ENCODE peak calls at places on chromosome 16, in five cellular contexts. One of them, this sample, is unnamed. For H3K4me1, the result is how much of the 10 kb centered on the place peaks cover.

GRCh38 chr16:11410382-11411058 is 65.3 kb downstream of the RMI2 start:
- DNase-seq in heart left ventricle: no peak
- DNase-seq in left ventricle myocardium inferior: no peak
- DNase-seq in cardiac muscle cell: no peak
- DNase-seq in psoas muscle: no peak
- DNase-seq in this sample: no peak

GRCh38 chr16:17160285-17160854 is 310.4 kb downstream of the XYLT1 start:
- DNase-seq in heart left ventricle: no peak
- DNase-seq in left ventricle myocardium inferior: no peak
- DNase-seq in cardiac muscle cell: no peak
- DNase-seq in psoas muscle: no peak
- DNase-seq in this sample: no peak

GRCh38 chr16:70661918-70662641 is 15.7 kb downstream of the IL34 start:
- DNase-seq in heart left ventricle: no peak
- DNase-seq in left ventricle myocardium inferior: no peak
- DNase-seq in cardiac muscle cell: no peak
- DNase-seq in psoas muscle: no peak
- DNase-seq in this sample: no peak

GRCh38 chr16:85715169-85716015 is 26.6 kb upstream of the GINS2 start:
- DNase-seq in heart left ventricle: no peak
- DNase-seq in left ventricle myocardium inferior: no peak
- DNase-seq in cardiac muscle cell: peak
- DNase-seq in psoas muscle: no peak
- DNase-seq in this sample: no peak

GRCh38 chr16:12569061-12569460 is 234.6 kb downstream of the CPPED1 start:
- DNase-seq in heart left ventricle: no peak
- DNase-seq in left ventricle myocardium inferior: no peak
- DNase-seq in cardiac muscle cell: no peak
- DNase-seq in psoas muscle: no peak
- DNase-seq in this sample: no peak

GRCh38 chr16:51755039-51755501 is 604.0 kb upstream of the SALL1 start:
- DNase-seq in heart left ventricle: no peak
- DNase-seq in left ventricle myocardium inferior: no peak
- DNase-seq in cardiac muscle cell: peak
- DNase-seq in psoas muscle: no peak
- DNase-seq in this sample: no peak

GRCh38 chr16:30104492-30104891 is 8.5 kb upstream of the YPEL3 start:
- DNase-seq in heart left ventricle: no peak
- DNase-seq in left ventricle myocardium inferior: no peak
- DNase-seq in cardiac muscle cell: no peak
- DNase-seq in psoas muscle: no peak
- DNase-seq in this sample: no peak

GRCh38 chr16:19912445-19913305 is 28.0 kb upstream of the GPRC5B start:
- DNase-seq in heart left ventricle: no peak
- DNase-seq in left ventricle myocardium inferior: no peak
- DNase-seq in cardiac muscle cell: no peak
- DNase-seq in psoas muscle: no peak
- DNase-seq in this sample: no peak

GRCh38 chr16:75257886-75258806 is 6.7 kb upstream of the BCAR1 start:
- DNase-seq in heart left ventricle: no peak
- DNase-seq in left ventricle myocardium inferior: no peak
- DNase-seq in cardiac muscle cell: no peak
- DNase-seq in psoas muscle: peak
- DNase-seq in this sample: no peak

GRCh38 chr16:84928679-84929420 is 82.5 kb downstream of the ZDHHC7 start:
- DNase-seq in heart left ventricle: peak
- DNase-seq in left ventricle myocardium inferior: peak
- DNase-seq in cardiac muscle cell: no peak
- DNase-seq in psoas muscle: peak
- DNase-seq in this sample: no peak

GRCh38 chr16:57061084-57061905 is 31.1 kb upstream of the CPNE2 start:
- DNase-seq in heart left ventricle: peak
- DNase-seq in left ventricle myocardium inferior: peak
- DNase-seq in cardiac muscle cell: no peak
- DNase-seq in psoas muscle: peak
- DNase-seq in this sample: no peak

GRCh38 chr16:27403601-27403992 is 1.6 kb downstream of the IL21R start:
- DNase-seq in heart left ventricle: no peak
- DNase-seq in left ventricle myocardium inferior: no peak
- DNase-seq in cardiac muscle cell: no peak
- DNase-seq in psoas muscle: no peak
- DNase-seq in this sample: no peak

GRCh38 chr16:85888405-85889331 is 10.3 kb upstream of the IRF8 start:
- DNase-seq in heart left ventricle: no peak
- DNase-seq in left ventricle myocardium inferior: no peak
- DNase-seq in cardiac muscle cell: no peak
- DNase-seq in psoas muscle: no peak
- DNase-seq in this sample: no peak

GRCh38 chr16:82735176-82735575 is 108.4 kb downstream of the CDH13 start:
- DNase-seq in heart left ventricle: peak
- DNase-seq in left ventricle myocardium inferior: peak
- DNase-seq in cardiac muscle cell: peak
- DNase-seq in psoas muscle: peak
- DNase-seq in this sample: no peak

GRCh38 chr16:46884513-46885293 is 541 bp downstream of the GPT2 start:
- DNase-seq in heart left ventricle: no peak
- DNase-seq in left ventricle myocardium inferior: no peak
- DNase-seq in cardiac muscle cell: peak
- DNase-seq in psoas muscle: no peak
- DNase-seq in this sample: peak

GRCh38 chr16:2814757-2815298 is 2.2 kb upstream of the PRSS21 start:
- DNase-seq in heart left ventricle: no peak
- DNase-seq in left ventricle myocardium inferior: no peak
- DNase-seq in cardiac muscle cell: no peak
- DNase-seq in psoas muscle: no peak
- DNase-seq in this sample: no peak

GRCh38 chr16:9360075-9360474 is 268.6 kb downstream of the HAPSTR1 start:
- DNase-seq in heart left ventricle: no peak
- DNase-seq in left ventricle myocardium inferior: no peak
- DNase-seq in cardiac muscle cell: no peak
- DNase-seq in psoas muscle: no peak
- DNase-seq in this sample: no peak

GRCh38 chr16:31360296-31360695 is 5.3 kb downstream of the ITGAX start:
- DNase-seq in heart left ventricle: no peak
- DNase-seq in left ventricle myocardium inferior: no peak
- DNase-seq in cardiac muscle cell: no peak
- DNase-seq in psoas muscle: no peak
- DNase-seq in this sample: no peak

GRCh38 chr16:4339909-4340308 is 11.2 kb downstream of the PAM16 start:
- DNase-seq in heart left ventricle: no peak
- DNase-seq in left ventricle myocardium inferior: peak
- DNase-seq in cardiac muscle cell: peak
- DNase-seq in psoas muscle: no peak
- DNase-seq in this sample: no peak

GRCh38 chr16:4877298-4877685 is 30.0 kb downstream of the UBN1 start:
- DNase-seq in heart left ventricle: no peak
- DNase-seq in left ventricle myocardium inferior: no peak
- DNase-seq in cardiac muscle cell: no peak
- DNase-seq in psoas muscle: no peak
- DNase-seq in this sample: peak

GRCh38 chr16:89827383-89828198 is 684 bp upstream of the SPIRE2 start:
- DNase-seq in heart left ventricle: peak
- DNase-seq in left ventricle myocardium inferior: peak
- DNase-seq in cardiac muscle cell: peak
- DNase-seq in psoas muscle: peak
- DNase-seq in this sample: peak

GRCh38 chr16:21603920-21604319 is 4.5 kb downstream of the METTL9 start:
- DNase-seq in heart left ventricle: no peak
- DNase-seq in left ventricle myocardium inferior: no peak
- DNase-seq in cardiac muscle cell: peak
- DNase-seq in psoas muscle: no peak
- DNase-seq in this sample: no peak
- H3K4me1 ChIP-seq in heart left ventricle: under half
- H3K4me1 ChIP-seq in left ventricle myocardium inferior: half or more
- H3K4me1 ChIP-seq in cardiac muscle cell: under half
- H3K4me1 ChIP-seq in psoas muscle: half or more
- H3K4me1 ChIP-seq in this sample: under half

DNA sequence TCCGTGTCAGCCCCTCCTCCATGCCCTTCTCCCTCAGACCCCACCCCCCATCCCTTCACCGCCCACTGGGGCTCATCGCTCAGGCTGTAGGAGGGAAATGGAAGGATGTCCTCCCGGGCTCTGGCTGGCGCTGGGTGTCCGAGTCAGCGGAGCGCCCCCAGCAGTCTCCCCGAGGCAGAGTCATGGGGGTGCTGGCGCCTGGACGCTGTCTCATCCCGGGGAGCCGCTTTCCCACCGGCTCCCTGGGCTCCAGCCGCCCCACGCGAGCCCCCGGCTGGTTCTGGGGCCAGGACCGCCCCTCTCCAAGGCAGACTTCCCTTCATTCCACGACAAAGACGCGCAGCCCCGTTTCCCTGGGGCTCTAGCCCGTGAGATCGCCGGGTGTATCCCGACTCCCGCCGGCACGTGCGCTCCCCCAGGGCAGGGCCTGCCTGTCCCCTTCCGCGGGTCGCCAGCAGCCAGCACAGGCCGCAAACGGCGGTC is 398 bp upstream of the ANTKMT start:
- DNase-seq in heart left ventricle: peak
- DNase-seq in left ventricle myocardium inferior: peak
- DNase-seq in cardiac muscle cell: peak
- DNase-seq in psoas muscle: peak
- DNase-seq in this sample: no peak
- TF ChIP-seq CTCF in heart left ventricle: peak
- TF ChIP-seq CTCF in left ventricle myocardium inferior: no peak
- TF ChIP-seq CTCF in cardiac muscle cell: peak
- TF ChIP-seq CTCF in psoas muscle: no peak
- TF ChIP-seq CTCF in this sample: no peak

GRCh38 chr16:72502654-72503005 is 330.7 kb upstream of the PMFBP1 start:
- DNase-seq in heart left ventricle: no peak
- DNase-seq in left ventricle myocardium inferior: no peak
- DNase-seq in cardiac muscle cell: no peak
- DNase-seq in psoas muscle: no peak
- DNase-seq in this sample: no peak

GRCh38 chr16:72500545-72500944 is 328.6 kb upstream of the PMFBP1 start:
- DNase-seq in heart left ventricle: no peak
- DNase-seq in left ventricle myocardium inferior: no peak
- DNase-seq in cardiac muscle cell: no peak
- DNase-seq in psoas muscle: no peak
- DNase-seq in this sample: no peak

GRCh38 chr16:72501739-72502653 is 330.0 kb upstream of the PMFBP1 start:
- DNase-seq in heart left ventricle: peak
- DNase-seq in left ventricle myocardium inferior: peak
- DNase-seq in cardiac muscle cell: peak
- DNase-seq in psoas muscle: peak
- DNase-seq in this sample: peak
- H3K27ac ChIP-seq in heart left ventricle: no peak
- H3K27ac ChIP-seq in left ventricle myocardium inferior: no peak
- H3K27ac ChIP-seq in cardiac muscle cell: no peak
- H3K27ac ChIP-seq in psoas muscle: no peak
- H3K27ac ChIP-seq in this sample: no peak

GRCh38 chr16:1348926-1349325 is 2.8 kb downstream of the TSR3 start:
- DNase-seq in heart left ventricle: no peak
- DNase-seq in left ventricle myocardium inferior: no peak
- DNase-seq in cardiac muscle cell: no peak
- DNase-seq in psoas muscle: no peak
- DNase-seq in this sample: no peak
- H3K4me1 ChIP-seq in heart left ventricle: under half
- H3K4me1 ChIP-seq in left ventricle myocardium inferior: under half
- H3K4me1 ChIP-seq in cardiac muscle cell: under half
- H3K4me1 ChIP-seq in psoas muscle: under half
- H3K4me1 ChIP-seq in this sample: under half

DNA sequence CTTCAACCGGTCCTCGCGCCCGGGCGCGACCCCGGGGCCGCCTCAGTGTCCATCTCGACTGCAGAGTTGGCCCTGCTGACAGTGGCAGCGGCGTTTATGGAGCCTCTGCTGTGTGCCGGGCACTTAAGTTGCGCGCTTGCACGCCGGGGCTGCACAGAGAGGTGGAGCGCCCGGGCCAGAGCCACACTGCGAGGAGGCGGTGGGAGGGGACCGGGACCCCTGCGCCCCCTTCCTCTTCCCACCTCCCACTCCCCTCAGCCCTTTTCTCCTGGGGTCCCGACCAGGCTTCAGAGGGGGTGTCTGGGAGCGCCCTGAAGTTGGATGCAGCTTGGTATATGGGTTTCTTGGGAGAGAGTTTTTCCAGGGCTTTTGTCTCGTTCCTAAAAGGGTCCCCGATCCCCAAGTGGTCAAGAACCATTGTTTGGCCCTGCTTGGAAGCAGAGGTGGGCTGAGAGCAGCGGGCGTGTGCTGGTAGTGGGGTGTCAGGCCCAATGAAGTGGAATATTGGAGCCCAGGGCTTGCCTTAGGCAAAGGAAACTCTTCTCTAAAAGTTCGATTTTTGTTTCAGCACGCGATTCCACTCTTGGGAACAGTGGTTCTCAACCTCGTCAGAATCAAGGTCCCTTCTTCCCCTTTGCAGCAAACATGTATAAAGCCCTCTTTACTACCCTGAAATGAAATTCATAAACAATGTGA is 605 bp downstream of the MRTFB start:
- DNase-seq in heart left ventricle: no peak
- DNase-seq in left ventricle myocardium inferior: no peak
- DNase-seq in cardiac muscle cell: no peak
- DNase-seq in psoas muscle: no peak
- DNase-seq in this sample: no peak
- TF ChIP-seq CTCF in heart left ventricle: no peak
- TF ChIP-seq CTCF in left ventricle myocardium inferior: no peak
- TF ChIP-seq CTCF in cardiac muscle cell: no peak
- TF ChIP-seq CTCF in psoas muscle: no peak
- TF ChIP-seq CTCF in this sample: no peak

GRCh38 chr16:86893513-86893912 is 315.2 kb downstream of the FOXL1 start:
- DNase-seq in heart left ventricle: no peak
- DNase-seq in left ventricle myocardium inferior: no peak
- DNase-seq in cardiac muscle cell: no peak
- DNase-seq in psoas muscle: no peak
- DNase-seq in this sample: no peak

GRCh38 chr16:86894168-86894567 is 315.8 kb downstream of the FOXL1 start:
- DNase-seq in heart left ventricle: no peak
- DNase-seq in left ventricle myocardium inferior: no peak
- DNase-seq in cardiac muscle cell: no peak
- DNase-seq in psoas muscle: no peak
- DNase-seq in this sample: no peak

GRCh38 chr16:86896976-86897375 is 318.6 kb downstream of the FOXL1 start:
- DNase-seq in heart left ventricle: no peak
- DNase-seq in left ventricle myocardium inferior: no peak
- DNase-seq in cardiac muscle cell: no peak
- DNase-seq in psoas muscle: no peak
- DNase-seq in this sample: no peak

GRCh38 chr16:86895609-86896008 is 317.3 kb downstream of the FOXL1 start:
- DNase-seq in heart left ventricle: no peak
- DNase-seq in left ventricle myocardium inferior: no peak
- DNase-seq in cardiac muscle cell: no peak
- DNase-seq in psoas muscle: no peak
- DNase-seq in this sample: no peak

DNA sequence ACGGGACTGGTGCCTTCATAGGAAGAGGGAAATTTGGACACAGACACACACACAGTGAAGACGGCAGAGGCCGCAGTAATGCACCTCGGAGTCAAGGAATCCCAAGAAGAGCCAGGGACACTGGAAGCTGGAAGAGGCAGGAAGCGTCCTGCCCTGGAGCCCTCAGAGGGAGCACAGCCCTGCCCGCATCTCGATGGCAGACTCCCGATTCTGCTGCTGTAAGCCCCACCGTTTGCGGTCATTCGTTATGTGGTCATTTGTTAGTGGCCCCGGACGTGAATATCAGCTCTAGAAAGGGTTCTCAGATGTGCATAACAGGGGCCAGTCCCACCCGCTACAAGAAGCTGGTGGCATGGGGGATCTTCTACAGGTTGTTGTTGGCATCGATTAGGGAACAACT is 316.6 kb downstream of the FOXL1 start:
- DNase-seq in heart left ventricle: no peak
- DNase-seq in left ventricle myocardium inferior: no peak
- DNase-seq in cardiac muscle cell: no peak
- DNase-seq in psoas muscle: no peak
- DNase-seq in this sample: no peak
- H3K27ac ChIP-seq in heart left ventricle: no peak
- H3K27ac ChIP-seq in left ventricle myocardium inferior: no peak
- H3K27ac ChIP-seq in cardiac muscle cell: no peak
- H3K27ac ChIP-seq in psoas muscle: no peak
- H3K27ac ChIP-seq in this sample: no peak

This sample was measured in pancreas.